ENCODE peak calls at places on chromosome 18, in seven cellular contexts. M is SK-N-SH, O is GM12878, X is HCT116, Z is HepG2, G is K562, Y is H1. C is an unnamed sample.

GRCh38 chr18:80239830-80240229 is 7.5 kb downstream of the PARD6G start:
- DNase-seq in M (no peak), O (no peak), X (no peak), Z (no peak), G (no peak), Y (no peak), C (no peak)

GRCh38 chr18:67517224-67517765 is 775 bp upstream of the DSEL start:
- DNase-seq in M (no peak), O (no peak), X (no peak), Z (no peak), G (no peak), Y (no peak), C (no peak)

GRCh38 chr18:8339958-8340357 is 269.3 kb upstream of the RAB12 start:
- DNase-seq in M (no peak), O (no peak), X (no peak), Z (no peak), G (no peak), Y (no peak), C (no peak)

GRCh38 chr18:64244571-64244970 is 95.7 kb upstream of the LINC00305 start:
- DNase-seq in M (peak; percentile 8), O (no peak), X (no peak), Z (no peak), G (no peak), Y (no peak), C (no peak)

GRCh38 chr18:51621103-51621969 is 423.9 kb upstream of the MEX3C start:
- DNase-seq in M (peak; percentile 53), O (peak; percentile 12), X (peak; percentile 1), Z (peak; percentile 21), G (peak; percentile 30), Y (peak; percentile 88), C (peak; percentile 42)

GRCh38 chr18:77044866-77045664 is 87.5 kb downstream of the MBP start:
- DNase-seq in M (no peak), O (no peak), X (no peak), Z (no peak), G (no peak), Y (no peak), C (no peak)

GRCh38 chr18:78571831-78572347 is 407.7 kb upstream of the SALL3 start:
- DNase-seq in M (no peak), O (no peak), X (no peak), Z (no peak), G (no peak), Y (no peak), C (no peak)

GRCh38 chr18:22674300-22674699 is 256.6 kb upstream of the CTAGE1 start:
- DNase-seq in M (no peak), O (no peak), X (peak; percentile 7), Z (no peak), G (no peak), Y (no peak), C (no peak)

GRCh38 chr18:45775241-45775676 is 50.2 kb upstream of the SIGLEC15 start:
- DNase-seq in M (peak; percentile 55), O (no peak), X (peak; percentile 69), Z (no peak), G (peak; percentile 18), Y (peak; percentile 75), C (no peak)

GRCh38 chr18:23703987-23704384 is 14.7 kb downstream of the LAMA3 start:
- DNase-seq in M (no peak), O (no peak), X (no peak), Z (no peak), G (no peak), Y (no peak), C (no peak)

GRCh38 chr18:79569720-79570119 is 109.9 kb upstream of the CTDP1 start:
- DNase-seq in M (no peak), O (no peak), X (no peak), Z (no peak), G (no peak), Y (no peak), C (no peak)

GRCh38 chr18:62647179-62647578 is 68.2 kb upstream of the PHLPP1 start:
- DNase-seq in M (no peak), O (no peak), X (no peak), Z (no peak), G (no peak), Y (no peak), C (no peak)

GRCh38 chr18:62637403-62637802 is 77.9 kb upstream of the PHLPP1 start:
- DNase-seq in M (no peak), O (no peak), X (no peak), Z (no peak), G (no peak), Y (no peak), C (no peak)

GRCh38 chr18:62644773-62645172 is 70.6 kb upstream of the PHLPP1 start:
- DNase-seq in M (no peak), O (no peak), X (no peak), Z (no peak), G (no peak), Y (no peak), C (no peak)

GRCh38 chr18:62637807-62638687 is 77.3 kb upstream of the PHLPP1 start:
- DNase-seq in M (peak; percentile 34), O (no peak), X (peak; percentile 44), Z (peak; percentile 28), G (peak; percentile 70), Y (peak; percentile 81), C (peak; percentile 15)

DNA sequence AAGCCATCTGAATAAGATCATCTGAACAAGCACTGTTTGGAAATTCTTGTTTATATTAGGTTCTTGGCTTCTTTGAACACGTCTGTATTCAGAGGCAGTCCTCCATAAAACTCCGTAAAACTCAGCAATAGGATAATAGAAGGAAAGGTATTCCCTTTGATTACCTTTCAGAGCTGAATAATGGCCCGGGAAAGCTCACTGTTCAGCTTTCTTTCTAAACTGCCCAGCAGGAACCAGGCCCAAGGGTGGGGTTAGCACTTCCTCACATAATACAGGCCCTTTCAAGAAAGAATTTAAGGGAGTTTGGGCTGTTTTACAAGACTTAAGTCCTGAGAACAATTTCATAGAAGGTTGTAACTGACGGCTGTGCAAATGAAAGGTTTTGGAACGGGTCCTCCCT is 72.2 kb upstream of the PHLPP1 start:
- DNase-seq in M (no peak), O (no peak), X (no peak), Z (no peak), G (no peak), Y (no peak), C (no peak)
- TF ChIP-seq SIN3A in M (no peak), O (no peak), X (no peak), Z (no peak), G (no peak), Y (no peak), C (no peak)

GRCh38 chr18:48787523-48788151 is 163.1 kb downstream of the SMAD7 start:
- DNase-seq in M (peak; percentile 68), O (no peak), X (no peak), Z (no peak), G (no peak), Y (no peak), C (no peak)
- TF ChIP-seq SIN3A in M (no peak), O (no peak), X (no peak), Z (no peak), G (no peak), Y (no peak), C (no peak)

GRCh38 chr18:75612491-75612890 is 185.0 kb upstream of the SMIM21 start:
- DNase-seq in M (no peak), O (no peak), X (no peak), Z (no peak), G (no peak), Y (no peak), C (no peak)
- TF ChIP-seq SIN3A in M (no peak), O (no peak), X (no peak), Z (no peak), G (no peak), Y (no peak), C (no peak)

GRCh38 chr18:11654736-11655604 is 34.1 kb upstream of the GNAL start:
- DNase-seq in M (peak; percentile 59), O (no peak), X (peak; percentile 27), Z (no peak), G (peak; percentile 69), Y (peak; percentile 94), C (peak; percentile 17)
- TF ChIP-seq SIN3A in M (no peak), O (no peak), X (no peak), Z (no peak), G (no peak), Y (no peak), C (no peak)